ENCODE peak calls at places on chromosomes 13 and 19, in four cellular contexts. F is K562, J is HepG2, K is GM12878. T is an unnamed sample.

GRCh38 chr19:41821003-41821735 is 23.3 kb downstream of the LYPD4 start:
- DNase-seq in F (peak; percentile 69), K (peak; percentile 12), J (peak; percentile 41), T (peak; percentile 78)

GRCh38 chr13:111895896-111896821 is 170.8 kb upstream of the SOX1 start:
- DNase-seq in J (no peak), F (no peak), K (no peak), T (no peak)

GRCh38 chr19:8569066-8569761 is 8.0 kb downstream of the MYO1F start:
- DNase-seq in J (no peak), K (peak; percentile 63), F (peak; percentile 83), T (no peak)

GRCh38 chr19:44703336-44704078 is 4.6 kb downstream of the CEACAM16 start:
- DNase-seq in F (no peak), K (no peak), J (no peak), T (no peak)

GRCh38 chr19:18590273-18591272 is 2.0 kb downstream of the REX1BD start:
- DNase-seq in K (no peak), J (peak; percentile 76), F (peak; percentile 94), T (peak; percentile 82)

GRCh38 chr19:38970664-38971532 is 4.6 kb downstream of the FBXO17 start:
- DNase-seq in F (no peak), J (no peak), K (no peak), T (no peak)

GRCh38 chr19:42193706-42194105 is 23.8 kb downstream of the DEDD2 start:
- DNase-seq in K (no peak), J (no peak), F (no peak), T (no peak)

GRCh38 chr13:30872685-30873443 is 33.2 kb upstream of the MEDAG start:
- DNase-seq in J (peak; percentile 26), K (no peak), F (no peak), T (no peak)

GRCh38 chr19:3785938-3786824 is at the start of gene MATK:
- DNase-seq in K (no peak), J (no peak), F (peak; percentile 63), T (peak; percentile 65)

GRCh38 chr13:101640797-101641400 is 188.4 kb downstream of the ITGBL1 start:
- DNase-seq in J (no peak), F (no peak), K (no peak), T (no peak)

GRCh38 chr19:10173527-10173926 is 21.2 kb downstream of the DNMT1 start:
- DNase-seq in J (no peak), F (no peak), K (no peak), T (no peak)

GRCh38 chr19:19006213-19006612 is 27.1 kb downstream of the SUGP2 start:
- DNase-seq in J (no peak), K (no peak), F (no peak), T (no peak)

GRCh38 chr13:54194233-54195024 is 1165.8 kb downstream of the OLFM4 start:
- DNase-seq in K (no peak), J (no peak), F (no peak), T (no peak)

GRCh38 chr13:75135325-75135825 is 346.6 kb downstream of the TBC1D4 start:
- DNase-seq in F (no peak), J (no peak), K (no peak), T (no peak)

GRCh38 chr13:105464249-105464648 is 1071.2 kb downstream of the EFNB2 start:
- DNase-seq in F (no peak), J (no peak), K (no peak), T (no peak)

DNA sequence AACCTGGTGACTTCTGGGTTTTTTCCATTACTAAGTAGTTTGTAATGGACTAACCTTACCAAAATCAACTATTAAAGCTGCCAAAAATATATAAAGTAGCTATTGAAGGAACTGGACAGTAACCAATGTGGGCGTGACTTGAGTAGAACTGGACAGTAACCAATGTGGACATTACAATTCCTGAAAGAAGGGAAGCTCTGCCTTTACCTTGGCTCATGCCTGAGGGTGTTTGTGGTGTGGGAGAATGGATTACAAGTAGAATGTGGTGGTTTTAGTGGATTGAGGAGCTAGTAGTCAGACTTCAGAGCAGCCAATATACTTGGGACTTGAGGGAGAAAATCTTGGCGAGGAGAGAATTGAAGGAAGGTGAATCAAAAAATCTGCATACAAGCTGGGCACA is 17.5 kb downstream of the LRRC63 start:
- DNase-seq in J (no peak), F (no peak), K (no peak), T (no peak)
- TF ChIP-seq TARDBP in J (no peak), F (no peak), K (no peak), T (no peak)

DNA sequence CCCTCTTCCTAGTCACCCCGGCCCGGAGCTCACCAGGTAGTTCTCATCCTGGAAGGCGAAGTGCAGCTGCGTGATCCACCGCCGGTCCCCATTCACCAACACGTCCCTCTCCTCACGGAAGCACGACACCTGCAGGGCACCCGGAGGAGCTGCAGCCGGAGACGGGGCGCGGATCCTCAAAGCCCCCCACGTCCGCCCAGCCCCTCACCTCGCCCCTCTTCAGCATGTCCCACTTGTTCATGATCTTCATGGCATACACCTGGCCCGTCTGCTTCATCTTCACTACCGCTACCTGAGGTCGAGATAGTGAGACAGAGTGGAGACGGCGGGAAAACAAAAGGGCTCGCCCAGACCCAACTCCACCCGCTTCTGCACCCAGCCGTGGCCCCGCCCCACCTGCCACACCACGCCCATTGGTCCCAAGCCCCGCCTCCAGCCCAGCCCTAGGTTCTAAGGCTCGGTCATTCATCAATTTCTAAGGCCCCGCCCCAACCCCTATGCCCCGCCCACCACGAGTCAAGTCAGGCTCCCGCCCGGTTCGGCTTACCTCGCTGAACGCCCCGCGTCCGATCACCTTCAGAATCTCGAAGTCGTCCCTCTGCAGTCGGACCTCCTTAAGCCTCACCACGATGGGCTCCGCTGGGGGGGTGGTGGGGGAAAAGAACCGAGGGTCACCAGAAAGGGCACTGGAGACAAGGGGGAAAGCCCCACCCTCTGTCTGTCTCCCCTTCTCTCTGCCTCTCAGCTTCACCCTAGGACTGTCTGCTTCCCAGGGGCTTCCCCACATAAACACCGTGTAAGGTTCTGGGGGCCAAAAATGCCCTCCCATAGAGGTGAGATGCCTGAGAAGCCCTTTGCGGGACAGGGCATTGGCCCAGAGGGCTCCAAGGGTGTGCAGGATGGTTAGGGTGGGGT is 2.8 kb downstream of the DMPK start:
- DNase-seq in F (peak; percentile 96), J (peak; percentile 63), K (peak; percentile 63), T (peak; percentile 95)
- TF ChIP-seq TARDBP in F (no peak), J (no peak), K (no peak), T (no peak)

DNA sequence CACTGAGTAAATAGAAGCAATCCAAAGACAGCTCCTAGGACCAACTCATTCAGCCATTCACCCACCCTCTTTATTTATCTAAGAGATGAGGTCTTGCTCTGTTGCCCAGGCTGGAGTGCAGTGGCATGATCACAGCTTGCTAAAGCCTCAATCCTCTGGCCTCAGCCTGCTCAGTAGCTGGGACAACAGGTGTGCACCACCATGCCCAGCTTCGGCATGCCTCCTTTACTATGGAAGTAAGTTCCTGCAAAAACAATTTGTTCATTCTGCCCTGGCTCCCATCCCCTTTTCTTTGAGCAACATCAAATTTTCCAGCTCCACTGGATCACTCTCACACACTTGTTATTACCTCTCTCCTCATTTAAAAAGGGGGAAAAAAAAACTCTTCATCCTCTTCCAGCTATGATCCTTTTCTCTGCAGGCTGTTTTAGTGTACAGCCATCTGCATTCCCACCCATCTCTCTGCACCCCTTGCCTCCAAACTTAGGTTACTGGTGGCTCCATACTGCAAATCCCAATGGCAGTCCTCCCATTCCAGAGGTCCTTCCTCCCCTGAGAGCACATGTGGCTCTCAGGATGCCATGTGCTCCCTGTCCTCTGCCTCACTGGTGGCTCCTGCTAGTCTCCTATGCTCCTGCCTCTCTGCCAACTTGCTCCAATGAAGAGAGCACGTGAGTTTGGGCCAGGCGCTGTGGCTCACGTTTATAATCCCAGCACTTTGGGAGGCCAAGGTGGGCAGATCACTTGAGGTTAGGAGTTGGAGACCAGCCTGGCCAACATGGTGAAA is 2.2 kb downstream of the ELOF1 start:
- DNase-seq in K (no peak), J (no peak), F (no peak), T (no peak)
- TF ChIP-seq TARDBP in K (no peak), J (no peak), F (no peak), T (no peak)

DNA sequence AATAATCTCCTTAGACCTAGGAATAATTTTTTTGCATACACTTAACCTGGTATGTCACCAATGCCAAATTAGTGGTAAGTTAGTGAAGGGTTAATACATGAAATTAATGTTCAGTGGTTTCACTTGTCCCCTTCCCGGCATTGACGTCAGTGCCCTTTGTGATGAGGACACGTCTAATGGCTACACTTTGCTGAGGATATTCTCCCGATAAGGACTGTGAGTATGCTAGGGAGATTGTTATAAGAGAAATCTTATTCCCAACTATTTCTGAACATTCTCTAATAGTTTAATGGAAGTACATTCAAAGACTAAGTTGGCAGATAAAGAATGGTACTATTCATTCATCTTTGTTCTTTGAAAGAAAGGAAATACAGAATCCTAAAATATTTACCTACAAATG is 102.4 kb downstream of the TNFRSF19 start:
- DNase-seq in K (no peak), J (no peak), F (no peak), T (no peak)
- TF ChIP-seq TARDBP in K (no peak), J (no peak), F (no peak), T (no peak)

GRCh38 chr13:77776704-77777103 is 79.2 kb downstream of the SLAIN1 start:
- DNase-seq in K (no peak), J (no peak), F (no peak), T (no peak)

GRCh38 chr13:77784531-77784930 is 87.0 kb downstream of the SLAIN1 start:
- DNase-seq in F (no peak), K (no peak), J (no peak), T (no peak)

GRCh38 chr13:77781804-77782203 is 84.3 kb downstream of the SLAIN1 start:
- DNase-seq in K (no peak), J (no peak), F (no peak), T (no peak)

GRCh38 chr13:77774181-77774580 is 76.7 kb downstream of the SLAIN1 start:
- DNase-seq in F (no peak), K (no peak), J (no peak), T (no peak)

GRCh38 chr13:77779461-77780272 is 82.2 kb downstream of the SLAIN1 start:
- DNase-seq in K (peak; percentile 24), F (peak; percentile 25), J (peak; percentile 26), T (peak; percentile 66)
- TF ChIP-seq TARDBP in K (no peak), F (no peak), J (no peak), T (no peak)

GRCh38 chr19:35696835-35697234 is 7.5 kb upstream of the ZBTB32 start:
- DNase-seq in J (peak; percentile 79), K (peak; percentile 70), F (no peak), T (no peak)
- TF ChIP-seq TARDBP in J (no peak), K (no peak), F (no peak), T (no peak)

T was measured in HEK293T.